ENCODE peak calls at places on chromosomes 2 and 18, in ten cellular contexts. W is stimulated activated naive B cell treated with anti-CD40 and anti-IgM and Interleukin-4, amounts not matched to agents 10 μg/mL and 1 μg/mL and 100 μg/mL, for 72 hours; V is mammary epithelial cell; H is cardiac muscle cell; U is HFF-Myc; I is H54; L is heart right ventricle; P is stimulated activated CD4-positive, alpha-beta T cell treated with anti-CD3 and anti-CD28 coated beads, Interleukin-2, amount 100 ng/mL, for 48 hours; T is BE2C; Y is aorta. M is an unnamed sample.

GRCh38 chr18:46469186-46469915 is 187.7 kb downstream of the LOXHD1 start:
- DNase-seq in I (no peak), T (no peak), Y (no peak), V (no peak), W (no peak), L (no peak), H (no peak), U (no peak), P (no peak), M (no peak)

GRCh38 chr2:109125595-109126500 is 3.2 kb upstream of the SH3RF3 start:
- DNase-seq in H (peak), Y (peak), W (no peak), V (peak), P (no peak), L (no peak), U (peak), T (no peak), I (peak), M (no peak)

GRCh38 chr18:61841709-61842108 is 51.1 kb downstream of the RNF152 start:
- DNase-seq in U (no peak), Y (no peak), V (no peak), P (no peak), L (no peak), I (no peak), H (no peak), T (no peak), W (no peak), M (no peak)

GRCh38 chr2:134021830-134022524 is 231.9 kb upstream of the MGAT5 start:
- DNase-seq in L (no peak), U (no peak), I (no peak), T (no peak), V (no peak), P (no peak), H (no peak), W (peak), Y (no peak), M (peak)

GRCh38 chr2:130865401-130865800 is 28.7 kb downstream of the ARHGEF4 start:
- DNase-seq in Y (peak), W (no peak), V (no peak), L (no peak), H (no peak), U (no peak), T (no peak), I (no peak), P (no peak), M (no peak)

GRCh38 chr2:230762317-230762896 is 49.8 kb downstream of the CAB39 start:
- DNase-seq in U (no peak), W (no peak), V (peak), T (peak), L (no peak), I (no peak), P (no peak), H (peak), Y (no peak), M (no peak)

GRCh38 chr2:128196026-128196822 is 105.2 kb downstream of the UGGT1 start:
- DNase-seq in V (no peak), H (peak), W (peak), I (no peak), T (no peak), Y (no peak), L (no peak), P (no peak), U (no peak), M (no peak)

GRCh38 chr2:141911485-141912066 is 219.2 kb downstream of the LRP1B start:
- DNase-seq in L (no peak), T (peak), U (peak), Y (no peak), I (no peak), P (no peak), W (no peak), V (peak), H (peak), M (no peak)

GRCh38 chr18:59902180-59902992 is 2.6 kb downstream of the PMAIP1 start:
- DNase-seq in W (no peak), P (no peak), H (no peak), U (no peak), T (no peak), L (no peak), I (no peak), Y (no peak), V (peak), M (no peak)

GRCh38 chr2:221096651-221097567 is 475.2 kb downstream of the EPHA4 start:
- DNase-seq in V (peak), W (no peak), H (no peak), U (no peak), P (no peak), Y (no peak), T (no peak), L (no peak), I (no peak), M (no peak)

GRCh38 chr18:68960355-68960754 is 162.5 kb downstream of the CCDC102B start:
- DNase-seq in T (no peak), L (no peak), U (no peak), P (no peak), V (peak), I (no peak), W (no peak), Y (no peak), H (peak), M (no peak)

GRCh38 chr18:44682181-44682870 is 1.6 kb downstream of the SETBP1 start:
- DNase-seq in I (no peak), P (no peak), V (peak), L (peak), H (no peak), U (no peak), W (peak), Y (peak), T (no peak), M (no peak)

M was measured in GM12891.